ENCODE peak calls at places on chromosomes 5 and 9, in seven cellular contexts. One of them, this sample, is unnamed.

GRCh38 chr5:180785794-180786221 is 16.8 kb downstream of the MGAT1 start:
- DNase-seq in heart left ventricle: peak; percentile 61
- DNase-seq in stomach: peak; percentile 60
- DNase-seq in Peyer's patch: no peak
- DNase-seq in HepG2: no peak
- DNase-seq in spleen: peak; percentile 58
- DNase-seq in ovary: peak; percentile 51
- DNase-seq in this sample: peak; percentile 77

GRCh38 chr9:21995652-21996275 is 1.2 kb downstream of the CDKN2B-AS1 start:
- DNase-seq in HepG2: no peak
- DNase-seq in stomach: peak; percentile 46
- DNase-seq in ovary: peak; percentile 34
- DNase-seq in spleen: peak; percentile 93
- DNase-seq in Peyer's patch: peak; percentile 72
- DNase-seq in heart left ventricle: peak; percentile 53
- DNase-seq in this sample: peak; percentile 9

GRCh38 chr9:106830527-106831140 is 32.3 kb upstream of the ZNF462 start:
- DNase-seq in HepG2: no peak
- DNase-seq in heart left ventricle: peak; percentile 28
- DNase-seq in Peyer's patch: no peak
- DNase-seq in spleen: no peak
- DNase-seq in ovary: no peak
- DNase-seq in stomach: no peak
- DNase-seq in this sample: peak; percentile 3

GRCh38 chr9:18795947-18796705 is 236.9 kb downstream of the SAXO1 start:
- DNase-seq in HepG2: no peak
- DNase-seq in heart left ventricle: no peak
- DNase-seq in ovary: no peak
- DNase-seq in spleen: no peak
- DNase-seq in stomach: no peak
- DNase-seq in Peyer's patch: no peak
- DNase-seq in this sample: no peak

GRCh38 chr5:65305913-65306312 is 175.8 kb downstream of the ADAMTS6 start:
- DNase-seq in heart left ventricle: no peak
- DNase-seq in HepG2: peak; percentile 29
- DNase-seq in ovary: no peak
- DNase-seq in stomach: no peak
- DNase-seq in spleen: no peak
- DNase-seq in Peyer's patch: no peak
- DNase-seq in this sample: no peak

GRCh38 chr9:3191715-3192114 is 334.1 kb downstream of the RFX3 start:
- DNase-seq in stomach: no peak
- DNase-seq in heart left ventricle: no peak
- DNase-seq in spleen: no peak
- DNase-seq in ovary: no peak
- DNase-seq in HepG2: no peak
- DNase-seq in Peyer's patch: no peak
- DNase-seq in this sample: no peak

GRCh38 chr5:8012131-8012977 is 143.4 kb downstream of the MTRR start:
- DNase-seq in Peyer's patch: no peak
- DNase-seq in stomach: no peak
- DNase-seq in HepG2: peak; percentile 6
- DNase-seq in heart left ventricle: no peak
- DNase-seq in spleen: no peak
- DNase-seq in ovary: no peak
- DNase-seq in this sample: no peak

GRCh38 chr9:72856985-72857631 is 95.7 kb downstream of the ALDH1A1 start:
- DNase-seq in Peyer's patch: no peak
- DNase-seq in heart left ventricle: peak; percentile 23
- DNase-seq in spleen: no peak
- DNase-seq in ovary: peak; percentile 25
- DNase-seq in stomach: peak; percentile 29
- DNase-seq in HepG2: peak; percentile 65
- DNase-seq in this sample: peak; percentile 14

GRCh38 chr5:1195916-1196315 is 5.5 kb upstream of the SLC6A19 start:
- DNase-seq in HepG2: no peak
- DNase-seq in stomach: no peak
- DNase-seq in spleen: no peak
- DNase-seq in ovary: no peak
- DNase-seq in heart left ventricle: no peak
- DNase-seq in Peyer's patch: no peak
- DNase-seq in this sample: no peak

GRCh38 chr5:378976-379742 is 57.6 kb downstream of the AHRR start:
- DNase-seq in Peyer's patch: peak; percentile 31
- DNase-seq in heart left ventricle: no peak
- DNase-seq in ovary: no peak
- DNase-seq in spleen: peak; percentile 58
- DNase-seq in HepG2: no peak
- DNase-seq in stomach: no peak
- DNase-seq in this sample: no peak

GRCh38 chr9:120861935-120862334 is 15.1 kb downstream of the PHF19 start:
- DNase-seq in HepG2: no peak
- DNase-seq in heart left ventricle: no peak
- DNase-seq in stomach: no peak
- DNase-seq in spleen: no peak
- DNase-seq in Peyer's patch: no peak
- DNase-seq in ovary: no peak
- DNase-seq in this sample: no peak

GRCh38 chr5:116032094-116032517 is at the start of gene ARL14EPL:
- DNase-seq in heart left ventricle: peak; percentile 24
- DNase-seq in ovary: no peak
- DNase-seq in Peyer's patch: peak; percentile 50
- DNase-seq in HepG2: peak; percentile 47
- DNase-seq in spleen: no peak
- DNase-seq in stomach: peak; percentile 35
- DNase-seq in this sample: peak; percentile 12

GRCh38 chr5:87433945-87434344 is 21.2 kb upstream of the CCNH start:
- DNase-seq in ovary: no peak
- DNase-seq in Peyer's patch: no peak
- DNase-seq in heart left ventricle: no peak
- DNase-seq in HepG2: no peak
- DNase-seq in spleen: no peak
- DNase-seq in stomach: no peak
- DNase-seq in this sample: no peak

GRCh38 chr5:131633830-131634229 is 1.2 kb downstream of the RAPGEF6 start:
- DNase-seq in HepG2: no peak
- DNase-seq in heart left ventricle: no peak
- DNase-seq in stomach: no peak
- DNase-seq in Peyer's patch: no peak
- DNase-seq in spleen: no peak
- DNase-seq in ovary: no peak
- DNase-seq in this sample: no peak

GRCh38 chr5:139155333-139155732 is 42.8 kb downstream of the SIL1 start:
- DNase-seq in heart left ventricle: no peak
- DNase-seq in Peyer's patch: no peak
- DNase-seq in spleen: no peak
- DNase-seq in ovary: no peak
- DNase-seq in HepG2: no peak
- DNase-seq in stomach: no peak
- DNase-seq in this sample: no peak

GRCh38 chr5:137560414-137560813 is 61.3 kb upstream of the SPOCK1 start:
- DNase-seq in ovary: no peak
- DNase-seq in stomach: no peak
- DNase-seq in heart left ventricle: no peak
- DNase-seq in spleen: no peak
- DNase-seq in HepG2: no peak
- DNase-seq in Peyer's patch: no peak
- DNase-seq in this sample: no peak

GRCh38 chr5:59587489-59588337 is 305.8 kb downstream of the PDE4D start:
- DNase-seq in spleen: no peak
- DNase-seq in Peyer's patch: peak; percentile 57
- DNase-seq in HepG2: no peak
- DNase-seq in stomach: peak; percentile 47
- DNase-seq in ovary: no peak
- DNase-seq in heart left ventricle: peak; percentile 61
- DNase-seq in this sample: peak; percentile 15

GRCh38 chr5:131550606-131551005 is 84.4 kb downstream of the RAPGEF6 start:
- DNase-seq in heart left ventricle: no peak
- DNase-seq in spleen: no peak
- DNase-seq in ovary: no peak
- DNase-seq in stomach: no peak
- DNase-seq in HepG2: no peak
- DNase-seq in Peyer's patch: no peak
- DNase-seq in this sample: no peak

GRCh38 chr9:110531776-110532175 is 47.8 kb downstream of the SVEP1 start:
- DNase-seq in spleen: no peak
- DNase-seq in Peyer's patch: no peak
- DNase-seq in ovary: no peak
- DNase-seq in HepG2: no peak
- DNase-seq in heart left ventricle: no peak
- DNase-seq in stomach: no peak
- DNase-seq in this sample: no peak

GRCh38 chr5:171226096-171226495 is 83.0 kb upstream of the TLX3 start:
- DNase-seq in stomach: no peak
- DNase-seq in heart left ventricle: no peak
- DNase-seq in ovary: no peak
- DNase-seq in HepG2: no peak
- DNase-seq in Peyer's patch: no peak
- DNase-seq in spleen: no peak
- DNase-seq in this sample: no peak

GRCh38 chr5:10726179-10726912 is 34.7 kb downstream of the DAP start:
- DNase-seq in ovary: no peak
- DNase-seq in stomach: no peak
- DNase-seq in spleen: no peak
- DNase-seq in heart left ventricle: no peak
- DNase-seq in Peyer's patch: no peak
- DNase-seq in HepG2: no peak
- DNase-seq in this sample: no peak

GRCh38 chr5:191036-191948 is at the start of gene LRRC14B:
- DNase-seq in stomach: peak; percentile 90
- DNase-seq in ovary: peak; percentile 56
- DNase-seq in spleen: peak; percentile 84
- DNase-seq in Peyer's patch: peak; percentile 53
- DNase-seq in heart left ventricle: peak; percentile 92
- DNase-seq in HepG2: no peak
- DNase-seq in this sample: peak; percentile 68

GRCh38 chr9:37412431-37413151 is 9.9 kb upstream of the GRHPR start:
- DNase-seq in heart left ventricle: peak; percentile 65
- DNase-seq in stomach: no peak
- DNase-seq in spleen: no peak
- DNase-seq in HepG2: no peak
- DNase-seq in Peyer's patch: no peak
- DNase-seq in ovary: no peak
- DNase-seq in this sample: no peak

GRCh38 chr5:67577424-67577823 is 380.8 kb upstream of the CD180 start:
- DNase-seq in Peyer's patch: no peak
- DNase-seq in ovary: no peak
- DNase-seq in stomach: no peak
- DNase-seq in HepG2: no peak
- DNase-seq in spleen: no peak
- DNase-seq in heart left ventricle: no peak
- DNase-seq in this sample: no peak

DNA sequence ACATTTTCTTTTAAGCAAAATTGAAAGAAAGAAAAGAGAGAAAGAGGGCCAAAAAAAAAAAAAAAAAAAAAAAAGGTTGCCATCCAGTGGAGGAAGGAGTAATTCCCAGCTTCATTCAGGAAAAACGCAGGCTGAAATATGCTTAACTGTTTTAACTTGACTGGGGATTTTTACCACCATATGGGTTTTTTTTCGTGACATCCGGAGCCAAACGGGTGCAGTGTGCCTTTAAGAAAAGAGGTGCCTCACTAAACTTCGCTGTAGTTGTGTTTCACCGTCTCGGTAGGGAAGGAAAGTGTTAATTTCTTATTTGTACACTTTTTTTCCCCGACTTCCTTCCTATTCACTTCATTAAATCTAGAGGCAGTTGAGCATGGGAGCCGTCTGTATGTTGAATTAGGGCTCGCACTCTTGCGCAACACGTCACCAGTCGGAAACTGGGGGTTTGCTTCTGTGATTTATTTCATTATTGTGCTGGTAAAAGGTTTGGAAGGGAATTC is 143.0 kb downstream of the SMARCA2 start:
- DNase-seq in heart left ventricle: peak; percentile 53
- DNase-seq in Peyer's patch: peak; percentile 75
- DNase-seq in stomach: peak; percentile 53
- DNase-seq in spleen: peak; percentile 81
- DNase-seq in ovary: peak; percentile 73
- DNase-seq in HepG2: no peak
- DNase-seq in this sample: peak; percentile 52
- TF ChIP-seq POLR2A in heart left ventricle: no peak
- TF ChIP-seq POLR2A in Peyer's patch: no peak
- TF ChIP-seq POLR2A in stomach: no peak
- TF ChIP-seq POLR2A in spleen: no peak
- TF ChIP-seq POLR2A in ovary: no peak
- TF ChIP-seq POLR2A in HepG2: no peak
- TF ChIP-seq POLR2A in this sample: no peak

DNA sequence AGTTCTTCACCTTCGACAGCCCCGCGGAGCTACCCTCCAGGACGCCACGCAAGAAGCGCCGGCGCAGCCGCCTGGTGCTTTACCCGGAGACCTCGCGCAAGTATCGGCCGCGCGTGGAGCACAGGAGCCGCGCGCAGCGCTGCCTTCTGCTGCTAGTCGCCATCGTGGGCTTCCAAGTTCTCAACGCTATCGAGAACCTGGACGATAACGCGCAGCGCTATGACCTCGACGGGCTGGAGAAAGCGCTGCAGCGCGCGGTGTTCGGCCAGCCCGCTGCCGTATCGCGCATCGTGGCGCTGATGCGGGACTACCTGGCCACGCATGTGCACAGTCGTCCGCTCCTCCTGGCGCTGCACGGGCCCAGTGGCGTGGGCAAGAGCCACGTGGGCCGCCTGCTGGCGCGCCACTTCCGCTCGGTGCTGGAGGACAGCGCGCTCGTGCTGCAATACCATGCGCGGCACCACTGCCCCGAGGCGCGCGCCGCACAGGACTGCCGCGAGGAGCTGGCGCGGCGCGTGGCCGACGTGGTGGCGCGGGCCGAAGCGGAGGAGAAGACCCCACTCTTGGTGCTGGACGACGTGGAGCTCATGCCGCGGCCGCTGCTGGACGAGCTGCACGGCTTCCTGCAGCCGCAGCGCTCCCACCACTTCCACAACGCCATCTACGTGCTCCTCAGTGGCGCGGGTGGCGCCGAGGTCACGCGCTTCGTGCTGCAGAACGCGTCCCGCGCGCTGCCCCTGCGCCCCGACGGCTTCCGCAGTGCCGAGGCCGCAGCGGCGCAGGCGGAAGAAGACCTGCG is 1.6 kb downstream of the TOR4A start:
- DNase-seq in stomach: no peak
- DNase-seq in heart left ventricle: peak; percentile 41
- DNase-seq in ovary: no peak
- DNase-seq in Peyer's patch: no peak
- DNase-seq in HepG2: no peak
- DNase-seq in spleen: peak; percentile 78
- DNase-seq in this sample: no peak
- H3K4me1 ChIP-seq in stomach: peaks cover 60% of the 10 kb centered on the region
- H3K4me1 ChIP-seq in heart left ventricle: peaks cover 50% of the 10 kb centered on the region
- H3K4me1 ChIP-seq in ovary: peaks cover 12% of the 10 kb centered on the region
- H3K4me1 ChIP-seq in Peyer's patch: peaks cover 25% of the 10 kb centered on the region
- H3K4me1 ChIP-seq in HepG2: peaks cover 21% of the 10 kb centered on the region
- H3K4me1 ChIP-seq in spleen: peaks cover 93% of the 10 kb centered on the region
- H3K4me1 ChIP-seq in this sample: peaks cover 28% of the 10 kb centered on the region

GRCh38 chr5:149135536-149136201 is 5.6 kb upstream of the ABLIM3 start:
- DNase-seq in stomach: no peak
- DNase-seq in heart left ventricle: no peak
- DNase-seq in ovary: no peak
- DNase-seq in HepG2: no peak
- DNase-seq in Peyer's patch: no peak
- DNase-seq in spleen: no peak
- DNase-seq in this sample: no peak
- H3K27ac ChIP-seq in stomach: no peak overlapping the region
- H3K27ac ChIP-seq in heart left ventricle: no peak overlapping the region
- H3K27ac ChIP-seq in ovary: no peak overlapping the region
- H3K27ac ChIP-seq in HepG2: no peak overlapping the region
- H3K27ac ChIP-seq in Peyer's patch: no peak overlapping the region
- H3K27ac ChIP-seq in spleen: no peak overlapping the region
- H3K27ac ChIP-seq in this sample: no peak overlapping the region

GRCh38 chr5:52452098-52452497 is 335.6 kb upstream of the ITGA1 start:
- DNase-seq in Peyer's patch: no peak
- DNase-seq in heart left ventricle: no peak
- DNase-seq in HepG2: no peak
- DNase-seq in stomach: no peak
- DNase-seq in spleen: no peak
- DNase-seq in ovary: no peak
- DNase-seq in this sample: no peak
- TF ChIP-seq POLR2A in Peyer's patch: no peak
- TF ChIP-seq POLR2A in heart left ventricle: no peak
- TF ChIP-seq POLR2A in HepG2: no peak
- TF ChIP-seq POLR2A in stomach: no peak
- TF ChIP-seq POLR2A in spleen: no peak
- TF ChIP-seq POLR2A in ovary: no peak
- TF ChIP-seq POLR2A in this sample: no peak

This sample was measured in thyroid gland.